ENCODE peak calls at places on chromosomes 13 and 19, in seven cellular contexts. Q, E, F, G, W, C and P are unnamed samples. For H3K9me3, the result is how much of the 10 kb centered on the place peaks cover.

GRCh38 chr13:83940742-83941141 is 58.5 kb upstream of the SLITRK1 start:
- ATAC-seq in F (no peak), E (no peak), Q (no peak), G (no peak), W (no peak), C (no peak), P (no peak)

GRCh38 chr19:12884627-12884925 is 2.4 kb downstream of the KLF1 start:
- ATAC-seq in E (no peak), C (no peak), W (no peak), Q (no peak), F (no peak), G (no peak), P (no peak)

GRCh38 chr13:98390086-98390697 is 186.7 kb downstream of the STK24 start:
- ATAC-seq in F (no peak), C (no peak), W (peak), G (peak), E (no peak), Q (no peak), P (no peak)

GRCh38 chr19:50564229-50565105 is 3.8 kb downstream of the LRRC4B start:
- ATAC-seq in F (no peak), G (no peak), W (no peak), E (peak), Q (no peak), C (no peak), P (no peak)

GRCh38 chr13:46172531-46172991 is 9.4 kb downstream of the LCP1 start:
- ATAC-seq in G (peak), Q (no peak), C (no peak), W (no peak), F (no peak), E (no peak), P (no peak)

GRCh38 chr13:91358384-91358776 is 10.9 kb downstream of the MIR17HG start:
- ATAC-seq in Q (no peak), G (no peak), C (no peak), E (no peak), W (no peak), F (peak), P (no peak)

GRCh38 chr13:43077446-43077845 is 54.1 kb downstream of the DNAJC15 start:
- ATAC-seq in C (no peak), W (no peak), G (no peak), Q (no peak), E (no peak), F (no peak), P (no peak)

GRCh38 chr13:95536629-95537241 is 15.8 kb upstream of the CLDN10 start:
- ATAC-seq in G (peak), Q (peak), F (no peak), C (no peak), W (peak), E (no peak), P (no peak)

GRCh38 chr13:98548230-98548629 is 28.7 kb downstream of the STK24 start:
- ATAC-seq in Q (no peak), E (no peak), F (no peak), W (no peak), C (no peak), G (no peak), P (no peak)

GRCh38 chr13:40342901-40343300 is 323.5 kb downstream of the FOXO1 start:
- ATAC-seq in E (no peak), G (no peak), W (no peak), F (no peak), C (no peak), Q (no peak), P (no peak)

GRCh38 chr13:48624858-48625257 is 28.9 kb upstream of the CYSLTR2 start:
- ATAC-seq in C (peak), Q (no peak), F (no peak), G (no peak), E (no peak), W (no peak), P (no peak)

GRCh38 chr19:7729211-7729610 is 2.7 kb downstream of the CLEC4G start:
- ATAC-seq in C (no peak), F (no peak), E (no peak), G (no peak), Q (no peak), W (no peak), P (no peak)

GRCh38 chr19:30873691-30874090 is 475.5 kb downstream of the TSHZ3 start:
- ATAC-seq in E (no peak), F (no peak), C (no peak), W (no peak), Q (no peak), G (no peak), P (no peak)

GRCh38 chr19:5466072-5466471 is 10.9 kb downstream of the ZNRF4 start:
- ATAC-seq in G (no peak), F (no peak), W (no peak), Q (no peak), C (no peak), E (no peak), P (no peak)

GRCh38 chr19:42634409-42635232 is 39.9 kb upstream of the CEACAM8 start:
- ATAC-seq in F (peak), C (no peak), W (peak), Q (peak), G (peak), E (peak), P (no peak)

GRCh38 chr13:26919311-26919710 is 158.7 kb upstream of the GPR12 start:
- ATAC-seq in Q (no peak), W (no peak), F (no peak), C (no peak), E (no peak), G (no peak), P (no peak)

GRCh38 chr19:2519482-2519881 is 43.6 kb downstream of the GADD45B start:
- ATAC-seq in F (no peak), W (no peak), Q (no peak), C (no peak), G (no peak), E (no peak), P (no peak)

GRCh38 chr13:109816112-109816978 is 30.0 kb upstream of the IRS2 start:
- ATAC-seq in W (peak), E (no peak), C (no peak), F (no peak), Q (peak), G (peak), P (no peak)

GRCh38 chr13:46101488-46102289 is 3.1 kb downstream of the CPB2 start:
- ATAC-seq in E (no peak), F (no peak), C (no peak), Q (no peak), W (no peak), G (no peak), P (no peak)

GRCh38 chr13:46523972-46524737 is 28.8 kb upstream of the LRCH1 start:
- ATAC-seq in C (no peak), Q (no peak), F (no peak), W (no peak), E (no peak), G (peak), P (no peak)

GRCh38 chr19:50501568-50502475 is 9.2 kb downstream of the JOSD2 start:
- ATAC-seq in E (peak), Q (no peak), G (no peak), C (peak), W (no peak), F (no peak), P (no peak)

GRCh38 chr13:49488563-49488962 is 7.2 kb upstream of the PHF11 start:
- ATAC-seq in C (no peak), W (no peak), F (no peak), G (no peak), Q (peak), E (no peak), P (no peak)

GRCh38 chr13:46075811-46076210 is 23.3 kb upstream of the ZC3H13 start:
- ATAC-seq in E (no peak), W (no peak), C (no peak), G (peak), F (no peak), Q (no peak), P (no peak)

GRCh38 chr13:27158335-27158734 is 13.3 kb downstream of the USP12 start:
- ATAC-seq in Q (no peak), F (no peak), E (no peak), W (no peak), G (no peak), C (no peak), P (no peak)

GRCh38 chr19:13089139-13089856 is 13.4 kb downstream of the LYL1 start:
- ATAC-seq in E (peak), W (no peak), Q (no peak), F (peak), G (no peak), C (no peak), P (no peak)

GRCh38 chr19:5075603-5076002 is 106.7 kb downstream of the KDM4B start:
- ATAC-seq in F (no peak), W (no peak), E (no peak), C (no peak), G (peak), Q (no peak), P (no peak)

GRCh38 chr19:19711934-19712828 is 20.7 kb downstream of the ZNF14 start:
- ATAC-seq in F (no peak), C (no peak), Q (no peak), W (no peak), G (no peak), E (no peak), P (no peak)
- H3K9me3 ChIP-seq in F (half or more), C (under half), Q (half or more), W (under half), G (under half), E (half or more), P (half or more)

DNA sequence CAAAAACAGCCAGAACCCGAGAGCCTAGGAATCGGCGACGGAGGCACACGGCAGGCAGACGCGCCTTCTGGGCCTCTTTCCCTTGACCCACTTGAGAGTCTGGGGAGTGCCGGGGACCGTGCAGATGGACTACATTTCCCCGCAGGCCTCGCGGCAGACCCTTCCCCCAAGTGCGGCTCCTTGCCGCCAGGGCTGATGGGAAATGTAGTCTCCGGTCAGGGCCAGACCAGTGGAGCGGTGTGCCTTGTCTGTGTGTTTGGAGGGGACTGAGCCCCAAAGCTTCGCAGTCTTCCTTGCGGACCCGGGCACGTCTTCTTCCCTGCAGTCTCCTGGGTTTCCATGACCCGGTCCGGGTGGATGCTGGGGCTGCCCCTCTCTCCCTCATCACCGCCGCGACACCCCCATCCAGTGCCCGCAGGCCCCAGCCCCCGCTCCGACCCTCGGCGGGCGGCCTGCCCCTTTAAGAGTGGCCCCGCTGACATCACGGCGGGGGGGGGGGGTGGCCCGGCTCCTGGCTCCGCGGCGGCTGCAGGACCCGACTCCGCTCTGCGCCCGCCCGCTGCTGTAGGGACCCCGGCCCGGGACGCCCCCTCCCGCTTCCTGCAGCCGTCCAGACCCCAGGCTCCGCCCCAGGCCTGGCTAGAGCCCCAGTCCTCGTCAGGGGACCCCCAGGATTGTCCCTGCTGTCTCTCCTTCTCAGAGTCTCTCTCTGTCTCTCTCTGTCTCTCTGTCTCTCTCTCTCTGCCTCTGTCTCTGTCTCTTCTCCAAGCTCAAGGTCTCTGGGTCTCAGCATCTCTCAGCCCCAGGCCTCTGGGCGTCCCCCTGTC is 759 bp upstream of the CACNG7 start:
- ATAC-seq in Q (peak), G (peak), W (peak), E (peak), C (no peak), F (peak), P (peak)
- H3K4me3 ChIP-seq in Q (peak), G (no peak), W (no peak), E (peak), C (no peak), F (no peak), P (no peak)

GRCh38 chr19:35336166-35336955 is 7.4 kb downstream of the CD22 start:
- ATAC-seq in W (no peak), Q (no peak), C (no peak), F (no peak), E (no peak), G (no peak), P (no peak)
- TF ChIP-seq POLR2A in W (no peak), Q (no peak), C (no peak), F (no peak), E (no peak), G (no peak), P (no peak)

GRCh38 chr19:27881213-27881612 is 1331.7 kb downstream of the UQCRFS1 start:
- ATAC-seq in F (no peak), E (no peak), G (no peak), C (no peak), Q (no peak), W (no peak), P (no peak)
- H3K9me3 ChIP-seq in F (under half), E (under half), G (under half), C (under half), Q (under half), W (under half), P (under half)

DNA sequence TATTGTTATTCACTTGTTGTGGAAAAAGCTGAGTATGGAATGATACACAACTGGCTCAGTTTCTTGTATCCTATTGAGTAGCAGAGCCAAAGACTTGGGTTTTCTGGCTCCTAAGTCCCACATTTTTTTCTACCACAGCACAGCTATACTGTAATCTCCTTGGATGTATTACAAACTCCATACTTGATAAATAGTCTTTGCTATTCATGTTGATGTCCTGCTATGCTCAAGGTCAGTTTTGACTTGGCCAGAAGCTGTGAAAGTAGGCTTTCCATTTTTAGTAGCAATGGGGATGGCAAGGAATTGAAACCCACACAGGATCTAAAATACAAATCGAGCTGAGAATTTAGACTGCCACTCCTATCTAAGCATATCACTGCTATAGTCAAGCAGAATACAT is 79.1 kb downstream of the B3GLCT start:
- ATAC-seq in C (no peak), E (no peak), W (no peak), Q (no peak), G (no peak), F (no peak), P (no peak)
- H3K4me3 ChIP-seq in C (no peak), E (no peak), W (no peak), Q (no peak), G (no peak), F (no peak), P (no peak)

GRCh38 chr13:18959996-18960395 is 221.6 kb downstream of the TUBA3C start:
- ATAC-seq in G (no peak), W (no peak), C (no peak), Q (no peak), F (no peak), E (no peak), P (no peak)

GRCh38 chr13:18961383-18962117 is 220.1 kb downstream of the TUBA3C start:
- ATAC-seq in G (no peak), F (no peak), W (no peak), C (no peak), Q (no peak), E (no peak), P (no peak)

GRCh38 chr13:18964942-18965341 is 216.7 kb downstream of the TUBA3C start:
- ATAC-seq in F (no peak), G (no peak), E (no peak), Q (no peak), W (no peak), C (no peak), P (peak)

GRCh38 chr13:18960637-18961227 is 220.9 kb downstream of the TUBA3C start:
- ATAC-seq in F (no peak), W (no peak), E (no peak), G (no peak), Q (no peak), C (no peak), P (no peak)

GRCh38 chr13:18962168-18962734 is 219.4 kb downstream of the TUBA3C start:
- ATAC-seq in E (no peak), G (no peak), F (no peak), Q (no peak), W (no peak), C (no peak), P (no peak)
- TF ChIP-seq POLR2A in E (no peak), G (no peak), F (no peak), Q (no peak), W (no peak), C (no peak), P (no peak)

GRCh38 chr19:56405062-56405461 is 930 bp downstream of the ZNF583 start:
- ATAC-seq in Q (no peak), E (no peak), G (no peak), C (no peak), F (no peak), W (no peak), P (no peak)

GRCh38 chr19:56403764-56404704 is at the start of gene ZNF583:
- ATAC-seq in F (no peak), Q (peak), G (peak), E (peak), W (peak), C (peak), P (peak)

GRCh38 chr19:56400485-56400884 is 3.6 kb upstream of the ZNF583 start:
- ATAC-seq in F (no peak), W (no peak), G (no peak), C (no peak), Q (no peak), E (no peak), P (no peak)

GRCh38 chr19:56404705-56405056 is 549 bp downstream of the ZNF583 start:
- ATAC-seq in Q (no peak), E (peak), C (no peak), W (no peak), G (no peak), F (no peak), P (no peak)

GRCh38 chr19:56403261-56403660 is 871 bp upstream of the ZNF583 start:
- ATAC-seq in G (no peak), E (no peak), Q (peak), C (no peak), W (no peak), F (no peak), P (no peak)
- H3K9me3 ChIP-seq in G (under half), E (half or more), Q (under half), C (under half), W (under half), F (under half), P (under half)

GRCh38 chr19:53246498-53246897 is 8.2 kb downstream of the ZNF677 start:
- ATAC-seq in W (no peak), C (no peak), G (no peak), Q (no peak), E (no peak), F (no peak), P (no peak)
- H3K4me3 ChIP-seq in W (no peak), C (no peak), G (no peak), Q (no peak), E (no peak), F (no peak), P (no peak)

GRCh38 chr19:19865750-19866598 is at the start of gene ZNF253:
- ATAC-seq in E (no peak), C (peak), W (peak), G (peak), F (no peak), Q (peak), P (peak)
- TF ChIP-seq POLR2A in E (no peak), C (peak), W (peak), G (peak), F (no peak), Q (peak), P (peak)

GRCh38 chr19:57576661-57577060 is 2.0 kb downstream of the ZNF416 start:
- ATAC-seq in G (no peak), E (no peak), W (no peak), F (no peak), Q (no peak), C (no peak), P (no peak)
- H3K9me3 ChIP-seq in G (under half), E (half or more), W (under half), F (under half), Q (half or more), C (under half), P (under half)